ENCODE peak calls at places on chromosomes 7 and 10, in five cellular contexts. One of them, this sample, is unnamed.

GRCh38 chr7:83820641-83821040 is 171.7 kb upstream of the SEMA3E start:
- DNase-seq in A549: no peak
- DNase-seq in IMR-90: no peak
- DNase-seq in SK-N-SH: no peak
- DNase-seq in K562: no peak
- DNase-seq in this sample: no peak

GRCh38 chr7:6536262-6536770 is 14.9 kb downstream of the GRID2IP start:
- DNase-seq in A549: no peak
- DNase-seq in IMR-90: no peak
- DNase-seq in SK-N-SH: peak
- DNase-seq in K562: no peak
- DNase-seq in this sample: no peak

GRCh38 chr10:104388830-104389229 is 35.2 kb downstream of the CFAP58 start:
- DNase-seq in A549: no peak
- DNase-seq in IMR-90: no peak
- DNase-seq in SK-N-SH: no peak
- DNase-seq in K562: no peak
- DNase-seq in this sample: no peak

GRCh38 chr7:106563466-106564150 is 97.3 kb downstream of the CCDC71L start:
- DNase-seq in A549: no peak
- DNase-seq in IMR-90: peak
- DNase-seq in SK-N-SH: no peak
- DNase-seq in K562: no peak
- DNase-seq in this sample: no peak

GRCh38 chr10:28743576-28743975 is 66.3 kb downstream of the BAMBI start:
- DNase-seq in A549: no peak
- DNase-seq in IMR-90: no peak
- DNase-seq in SK-N-SH: no peak
- DNase-seq in K562: no peak
- DNase-seq in this sample: no peak

GRCh38 chr7:148211641-148212040 is 378.9 kb upstream of the C7orf33 start:
- DNase-seq in A549: no peak
- DNase-seq in IMR-90: no peak
- DNase-seq in SK-N-SH: no peak
- DNase-seq in K562: no peak
- DNase-seq in this sample: no peak

GRCh38 chr7:157763279-157764000 is 426.6 kb downstream of the DNAJB6 start:
- DNase-seq in A549: no peak
- DNase-seq in IMR-90: no peak
- DNase-seq in SK-N-SH: no peak
- DNase-seq in K562: no peak
- DNase-seq in this sample: no peak

GRCh38 chr7:129807863-129808262 is 144.9 kb downstream of the UBE2H start:
- DNase-seq in A549: peak
- DNase-seq in IMR-90: no peak
- DNase-seq in SK-N-SH: no peak
- DNase-seq in K562: peak
- DNase-seq in this sample: no peak

GRCh38 chr7:99918959-99919813 is at the start of gene TRIM4:
- DNase-seq in A549: peak
- DNase-seq in IMR-90: peak
- DNase-seq in SK-N-SH: peak
- DNase-seq in K562: peak
- DNase-seq in this sample: peak

GRCh38 chr10:24350111-24350921 is 141.4 kb downstream of the KIAA1217 start:
- DNase-seq in A549: no peak
- DNase-seq in IMR-90: peak
- DNase-seq in SK-N-SH: no peak
- DNase-seq in K562: no peak
- DNase-seq in this sample: no peak

GRCh38 chr10:6469661-6470060 is 110.4 kb downstream of the PRKCQ start:
- DNase-seq in A549: no peak
- DNase-seq in IMR-90: no peak
- DNase-seq in SK-N-SH: no peak
- DNase-seq in K562: no peak
- DNase-seq in this sample: no peak

GRCh38 chr10:70561051-70561450 is 41.5 kb downstream of the PRF1 start:
- DNase-seq in A549: no peak
- DNase-seq in IMR-90: no peak
- DNase-seq in SK-N-SH: no peak
- DNase-seq in K562: no peak
- DNase-seq in this sample: no peak

GRCh38 chr7:26376208-26376917 is 84.7 kb downstream of the SNX10 start:
- DNase-seq in A549: peak
- DNase-seq in IMR-90: no peak
- DNase-seq in SK-N-SH: peak
- DNase-seq in K562: no peak
- DNase-seq in this sample: no peak

GRCh38 chr10:85791846-85792532 is 574.6 kb downstream of the GRID1 start:
- DNase-seq in A549: peak
- DNase-seq in IMR-90: no peak
- DNase-seq in SK-N-SH: no peak
- DNase-seq in K562: no peak
- DNase-seq in this sample: no peak

GRCh38 chr7:153061913-153062528 is 302.5 kb downstream of the ACTR3B start:
- DNase-seq in A549: peak
- DNase-seq in IMR-90: no peak
- DNase-seq in SK-N-SH: no peak
- DNase-seq in K562: peak
- DNase-seq in this sample: no peak

GRCh38 chr7:151451626-151452025 is 11.7 kb upstream of the CRYGN start:
- DNase-seq in A549: no peak
- DNase-seq in IMR-90: no peak
- DNase-seq in SK-N-SH: no peak
- DNase-seq in K562: no peak
- DNase-seq in this sample: no peak
- TF ChIP-seq RCOR1 in A549: no peak
- TF ChIP-seq RCOR1 in IMR-90: no peak
- TF ChIP-seq RCOR1 in SK-N-SH: no peak
- TF ChIP-seq RCOR1 in K562: no peak
- TF ChIP-seq RCOR1 in this sample: no peak

GRCh38 chr10:71659050-71659738 is 60.4 kb downstream of the C10orf105 start:
- DNase-seq in A549: no peak
- DNase-seq in IMR-90: no peak
- DNase-seq in SK-N-SH: peak
- DNase-seq in K562: no peak
- DNase-seq in this sample: no peak
- TF ChIP-seq RCOR1 in A549: no peak
- TF ChIP-seq RCOR1 in IMR-90: no peak
- TF ChIP-seq RCOR1 in SK-N-SH: no peak
- TF ChIP-seq RCOR1 in K562: no peak
- TF ChIP-seq RCOR1 in this sample: no peak

DNA sequence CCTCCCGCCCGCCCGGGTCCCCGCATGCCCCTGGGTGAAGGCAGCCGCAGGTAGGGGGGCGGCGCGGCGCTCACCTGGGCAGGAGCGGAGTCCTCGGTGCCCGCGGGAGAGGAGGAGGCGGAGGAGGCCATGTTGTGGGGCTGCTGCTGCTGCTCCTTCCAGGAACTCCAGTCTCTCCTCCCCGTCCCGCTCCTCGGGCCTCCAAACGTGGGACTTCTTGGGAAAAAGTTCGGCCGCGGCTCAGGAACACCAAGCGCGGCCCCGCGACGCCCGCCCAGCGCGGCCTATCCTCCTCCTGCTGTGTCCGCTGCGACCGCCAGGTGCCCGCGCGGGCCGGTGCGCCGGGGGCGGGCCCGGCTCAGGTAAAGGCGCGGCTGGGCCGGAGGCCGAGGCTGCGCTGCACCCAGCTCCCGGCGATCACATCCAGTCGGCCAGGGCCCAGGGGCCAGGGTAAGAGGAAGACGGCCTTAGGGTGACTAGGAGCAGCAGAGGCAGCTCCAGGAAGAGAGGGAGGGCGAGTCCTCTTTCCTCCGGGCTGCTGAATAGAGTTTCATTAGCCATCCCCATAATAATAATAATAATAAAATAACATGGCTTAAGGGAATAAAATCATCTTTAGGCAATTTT is 45.0 kb upstream of the CDK1 start:
- DNase-seq in A549: peak
- DNase-seq in IMR-90: no peak
- DNase-seq in SK-N-SH: peak
- DNase-seq in K562: peak
- DNase-seq in this sample: no peak
- TF ChIP-seq RCOR1 in A549: no peak
- TF ChIP-seq RCOR1 in IMR-90: no peak
- TF ChIP-seq RCOR1 in SK-N-SH: no peak
- TF ChIP-seq RCOR1 in K562: no peak
- TF ChIP-seq RCOR1 in this sample: no peak

GRCh38 chr10:114931072-114931679 is 6.8 kb upstream of the TRUB1 start:
- DNase-seq in A549: no peak
- DNase-seq in IMR-90: no peak
- DNase-seq in SK-N-SH: no peak
- DNase-seq in K562: no peak
- DNase-seq in this sample: no peak

GRCh38 chr10:114930320-114930719 is 7.7 kb upstream of the TRUB1 start:
- DNase-seq in A549: no peak
- DNase-seq in IMR-90: no peak
- DNase-seq in SK-N-SH: no peak
- DNase-seq in K562: no peak
- DNase-seq in this sample: no peak

GRCh38 chr10:114933588-114933987 is 4.4 kb upstream of the TRUB1 start:
- DNase-seq in A549: no peak
- DNase-seq in IMR-90: peak
- DNase-seq in SK-N-SH: no peak
- DNase-seq in K562: no peak
- DNase-seq in this sample: no peak

GRCh38 chr10:114932225-114932624 is 5.8 kb upstream of the TRUB1 start:
- DNase-seq in A549: no peak
- DNase-seq in IMR-90: no peak
- DNase-seq in SK-N-SH: no peak
- DNase-seq in K562: no peak
- DNase-seq in this sample: no peak

GRCh38 chr10:114932945-114933344 is 5.0 kb upstream of the TRUB1 start:
- DNase-seq in A549: no peak
- DNase-seq in IMR-90: no peak
- DNase-seq in SK-N-SH: no peak
- DNase-seq in K562: no peak
- DNase-seq in this sample: no peak
- TF ChIP-seq RCOR1 in A549: no peak
- TF ChIP-seq RCOR1 in IMR-90: no peak
- TF ChIP-seq RCOR1 in SK-N-SH: no peak
- TF ChIP-seq RCOR1 in K562: no peak
- TF ChIP-seq RCOR1 in this sample: no peak

This sample was measured in GM12878.